ENCODE peak calls at places on chromosomes 4 and X, in four cellular contexts. L is amniotic epithelial cell; Y is stimulated activated CD4-positive, alpha-beta T cell treated with anti-CD3 and anti-CD28 coated beads, Interleukin-4, amount 100 ng/mL, for 48 hours; I is activated CD4-positive, CD25-positive, alpha-beta regulatory T cell treated with anti-CD3 and anti-CD28 coated beads, Interleukin-2, amount 50 U/mL, for 72 hours. J is an unnamed sample.

GRCh38 chr4:43242611-43243010 is 350.1 kb downstream of the GRXCR1 start:
- DNase-seq in L (peak; percentile 79), Y (no peak), I (no peak), J (no peak)

GRCh38 chrX:29470029-29470428 is 745.3 kb upstream of the MAGEB2 start:
- DNase-seq in L (peak; percentile 83), Y (no peak), I (no peak), J (no peak)

GRCh38 chr4:123976285-123976684 is 579.7 kb downstream of the SPRY1 start:
- DNase-seq in L (no peak), Y (no peak), I (no peak), J (no peak)

GRCh38 chr4:152644130-152644529 is 35.7 kb downstream of the TMEM154 start:
- DNase-seq in L (no peak), Y (no peak), I (no peak), J (no peak)

GRCh38 chr4:13543648-13544555 is at the start of gene NKX3-2:
- DNase-seq in L (no peak), Y (no peak), I (no peak), J (no peak)

GRCh38 chr4:87732033-87732770 is 67.2 kb upstream of the IBSP start:
- DNase-seq in L (no peak), Y (no peak), I (no peak), J (no peak)

GRCh38 chrX:120358687-120359086 is 3.2 kb upstream of the ATP1B4 start:
- DNase-seq in L (no peak), Y (peak; percentile 32), I (no peak), J (peak; percentile 41)

GRCh38 chr4:144734522-144734921 is 88.6 kb downstream of the HHIP start:
- DNase-seq in L (peak; percentile 57), Y (no peak), I (no peak), J (peak; percentile 8)

GRCh38 chr4:20075479-20075878 is 176.2 kb upstream of the SLIT2 start:
- DNase-seq in L (no peak), Y (no peak), I (no peak), J (no peak)

GRCh38 chrX:48573690-48574269 is 504 bp upstream of the RBM3 start:
- DNase-seq in L (no peak), Y (no peak), I (peak; percentile 34), J (peak; percentile 13)

GRCh38 chrX:134688839-134689238 is 30.6 kb upstream of the PLAC1 start:
- DNase-seq in L (peak; percentile 37), Y (no peak), I (no peak), J (peak; percentile 82)

GRCh38 chr4:42350611-42351182 is 46.6 kb upstream of the SHISA3 start:
- DNase-seq in L (no peak), Y (no peak), I (no peak), J (no peak)

GRCh38 chr4:151049430-151049884 is 34.4 kb upstream of the LRBA start:
- DNase-seq in L (no peak), Y (no peak), I (no peak), J (no peak)

GRCh38 chrX:121000589-121000988 is 15.0 kb upstream of the CT47A1 start:
- DNase-seq in L (peak; percentile 10), Y (no peak), I (no peak), J (peak; percentile 4)

GRCh38 chrX:130578906-130579305 is 177.1 kb downstream of the RBMX2 start:
- DNase-seq in L (no peak), Y (no peak), I (no peak), J (no peak)

GRCh38 chrX:55056820-55057690 is 17.8 kb upstream of the PAGE2B start:
- DNase-seq in L (peak; percentile 59), Y (no peak), I (no peak), J (no peak)

GRCh38 chr4:95220205-95221175 is 328.3 kb downstream of the UNC5C start:
- DNase-seq in L (no peak), Y (no peak), I (no peak), J (no peak)

GRCh38 chr4:16227462-16227868 is 1.2 kb upstream of the TAPT1 start:
- DNase-seq in L (peak; percentile 24), Y (no peak), I (no peak), J (no peak)

GRCh38 chr4:173494013-173494970 is 35.7 kb downstream of the HAND2 start:
- DNase-seq in L (peak; percentile 70), Y (no peak), I (no peak), J (peak; percentile 25)

GRCh38 chr4:182604953-182605352 is 312.2 kb downstream of the DCTD start:
- DNase-seq in L (peak; percentile 18), Y (no peak), I (no peak), J (no peak)

J was measured in RCC 7860.